ENCODE peak calls at places on chromosome 1, in six cellular contexts. J, D, N, M, T and V are unnamed samples.

GRCh38 chr1:223378754-223379153 is 14.5 kb upstream of the CCDC185 start:
- DNase-seq in J (no peak), D (no peak), N (no peak), M (no peak), T (no peak), V (no peak)

GRCh38 chr1:198934901-198935301 is 296.1 kb downstream of the PTPRC start:
- DNase-seq in J (no peak), D (no peak), N (no peak), M (peak), T (no peak), V (no peak)

GRCh38 chr1:230174041-230174440 is 107.0 kb downstream of the GALNT2 start:
- DNase-seq in J (no peak), D (no peak), N (no peak), M (no peak), T (no peak), V (no peak)

GRCh38 chr1:171716620-171717019 is 25.2 kb downstream of the VAMP4 start:
- DNase-seq in J (no peak), D (no peak), N (no peak), M (no peak), T (no peak), V (no peak)

GRCh38 chr1:74830736-74831135 is 97.8 kb downstream of the TYW3 start:
- DNase-seq in J (no peak), D (no peak), N (no peak), M (no peak), T (no peak), V (no peak)

GRCh38 chr1:230090194-230090711 is 23.2 kb downstream of the GALNT2 start:
- DNase-seq in J (no peak), D (no peak), N (no peak), M (no peak), T (no peak), V (no peak)

GRCh38 chr1:55712148-55712547 is 497.0 kb upstream of the USP24 start:
- DNase-seq in J (no peak), D (no peak), N (no peak), M (no peak), T (no peak), V (peak)

GRCh38 chr1:24720152-24720551 is 25.1 kb upstream of the CLIC4 start:
- DNase-seq in J (no peak), D (peak), N (no peak), M (no peak), T (peak), V (no peak)

GRCh38 chr1:2283991-2284895 is 56.1 kb downstream of the SKI start:
- DNase-seq in J (no peak), D (no peak), N (no peak), M (no peak), T (peak), V (no peak)

GRCh38 chr1:232844791-232845190 is 39.6 kb downstream of the MAP10 start:
- DNase-seq in J (no peak), D (no peak), N (no peak), M (no peak), T (no peak), V (no peak)

GRCh38 chr1:169106095-169106920 is at the start of gene ATP1B1:
- DNase-seq in J (peak), D (peak), N (no peak), M (peak), T (peak), V (peak)

GRCh38 chr1:62235576-62235975 is 40.9 kb downstream of the L1TD1 start:
- DNase-seq in J (no peak), D (no peak), N (no peak), M (no peak), T (no peak), V (no peak)

GRCh38 chr1:66253330-66253921 is 280.5 kb upstream of the SGIP1 start:
- DNase-seq in J (no peak), D (no peak), N (no peak), M (peak), T (no peak), V (no peak)

GRCh38 chr1:44609768-44610526 is 64.3 kb downstream of the TMEM53 start:
- DNase-seq in J (no peak), D (no peak), N (no peak), M (no peak), T (no peak), V (peak)

GRCh38 chr1:15506831-15507230 is 17.2 kb downstream of the CASP9 start:
- DNase-seq in J (no peak), D (no peak), N (no peak), M (no peak), T (no peak), V (no peak)

GRCh38 chr1:27106561-27107323 is 48.2 kb downstream of the SLC9A1 start:
- DNase-seq in J (no peak), D (no peak), N (no peak), M (peak), T (no peak), V (no peak)

GRCh38 chr1:175512637-175513412 is 230.6 kb downstream of the TNR start:
- DNase-seq in J (no peak), D (no peak), N (no peak), M (no peak), T (no peak), V (no peak)

GRCh38 chr1:112614460-112615065 is 4.4 kb downstream of the ST7L start:
- DNase-seq in J (no peak), D (no peak), N (no peak), M (peak), T (no peak), V (no peak)

GRCh38 chr1:18643154-18644012 is 12.7 kb downstream of the PAX7 start:
- DNase-seq in J (peak), D (no peak), N (no peak), M (no peak), T (no peak), V (no peak)

GRCh38 chr1:67659229-67659628 is 25.8 kb upstream of the GADD45A start:
- DNase-seq in J (no peak), D (no peak), N (no peak), M (no peak), T (no peak), V (no peak)

GRCh38 chr1:30518186-30518585 is 205.2 kb downstream of the MATN1 start:
- DNase-seq in J (no peak), D (no peak), N (no peak), M (no peak), T (no peak), V (no peak)

GRCh38 chr1:229758101-229759036 is 132.3 kb downstream of the URB2 start:
- DNase-seq in J (no peak), D (no peak), N (no peak), M (no peak), T (no peak), V (no peak)

GRCh38 chr1:42209516-42210370 is 45.2 kb upstream of the GUCA2A start:
- DNase-seq in J (no peak), D (no peak), N (no peak), M (no peak), T (peak), V (peak)

GRCh38 chr1:78884685-78885452 is 121.7 kb downstream of the ADGRL4 start:
- DNase-seq in J (no peak), D (no peak), N (no peak), M (no peak), T (no peak), V (peak)

GRCh38 chr1:32508751-32509140 is 30.5 kb upstream of the ZBTB8A start:
- DNase-seq in J (no peak), D (no peak), N (no peak), M (no peak), T (no peak), V (no peak)

GRCh38 chr1:185104083-185104482 is 52.7 kb downstream of the TRMT1L start:
- DNase-seq in J (no peak), D (no peak), N (no peak), M (no peak), T (no peak), V (no peak)

GRCh38 chr1:239125888-239126287 is 260.5 kb upstream of the CHRM3 start:
- DNase-seq in J (no peak), D (no peak), N (no peak), M (no peak), T (no peak), V (no peak)

GRCh38 chr1:236030572-236030971 is 34.3 kb downstream of the NID1 start:
- DNase-seq in J (no peak), D (no peak), N (no peak), M (no peak), T (no peak), V (no peak)

GRCh38 chr1:2233997-2234761 is 6.1 kb downstream of the SKI start:
- DNase-seq in J (no peak), D (peak), N (no peak), M (no peak), T (peak), V (no peak)

GRCh38 chr1:92653605-92654381 is 131.1 kb downstream of the EVI5 start:
- DNase-seq in J (no peak), D (no peak), N (no peak), M (no peak), T (no peak), V (no peak)

GRCh38 chr1:218081358-218081757 is 203.7 kb upstream of the RRP15 start:
- DNase-seq in J (no peak), D (no peak), N (no peak), M (no peak), T (no peak), V (no peak)

GRCh38 chr1:206897175-206897574 is at the start of gene IL24:
- DNase-seq in J (no peak), D (no peak), N (no peak), M (no peak), T (no peak), V (no peak)

GRCh38 chr1:206896261-206896660 is 982 bp upstream of the IL24 start:
- DNase-seq in J (no peak), D (no peak), N (no peak), M (no peak), T (no peak), V (no peak)

GRCh38 chr1:206895837-206896242 is 1.4 kb upstream of the IL24 start:
- DNase-seq in J (no peak), D (no peak), N (no peak), M (no peak), T (no peak), V (no peak)

GRCh38 chr1:206893380-206893779 is 3.9 kb upstream of the IL24 start:
- DNase-seq in J (no peak), D (no peak), N (no peak), M (no peak), T (no peak), V (no peak)

GRCh38 chr1:206895320-206895719 is 1.9 kb upstream of the IL24 start:
- DNase-seq in J (no peak), D (no peak), N (no peak), M (no peak), T (no peak), V (no peak)
- TF ChIP-seq CTCF in J (no peak), D (no peak), N (no peak), M (no peak), T (no peak), V (no peak)

GRCh38 chr1:199955235-199955634 is 72.3 kb upstream of the NR5A2 start:
- DNase-seq in J (no peak), D (no peak), N (no peak), M (no peak), T (no peak), V (no peak)

GRCh38 chr1:199956005-199956404 is 71.5 kb upstream of the NR5A2 start:
- DNase-seq in J (no peak), D (no peak), N (no peak), M (no peak), T (no peak), V (no peak)

GRCh38 chr1:199959775-199960110 is 67.8 kb upstream of the NR5A2 start:
- DNase-seq in J (no peak), D (no peak), N (no peak), M (no peak), T (no peak), V (no peak)

GRCh38 chr1:199959033-199959774 is 68.3 kb upstream of the NR5A2 start:
- DNase-seq in J (no peak), D (no peak), N (no peak), M (no peak), T (no peak), V (no peak)

DNA sequence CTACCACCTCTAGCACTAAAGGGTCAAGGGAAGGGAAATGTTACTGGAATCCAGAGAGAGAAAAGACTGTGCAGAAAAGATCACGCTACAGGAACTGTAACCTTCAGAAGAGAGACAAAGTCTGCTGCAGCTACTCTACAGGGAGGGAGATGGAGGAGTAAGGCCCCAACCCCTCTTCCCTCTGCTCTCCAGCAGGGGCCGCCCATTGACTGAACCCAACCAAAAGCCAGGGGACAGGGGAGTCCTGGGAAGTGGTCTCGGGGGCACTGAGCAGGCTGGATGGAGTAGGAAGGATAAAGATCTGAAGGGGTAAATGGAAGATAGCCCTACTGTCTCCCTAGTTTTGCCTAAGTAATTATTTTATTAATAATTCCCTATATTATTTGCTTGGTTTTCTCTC is 72.8 kb upstream of the NR5A2 start:
- DNase-seq in J (peak), D (no peak), N (no peak), M (peak), T (no peak), V (peak)
- TF ChIP-seq CTCF in J (no peak), D (no peak), N (peak), M (peak), T (no peak), V (peak)

DNA sequence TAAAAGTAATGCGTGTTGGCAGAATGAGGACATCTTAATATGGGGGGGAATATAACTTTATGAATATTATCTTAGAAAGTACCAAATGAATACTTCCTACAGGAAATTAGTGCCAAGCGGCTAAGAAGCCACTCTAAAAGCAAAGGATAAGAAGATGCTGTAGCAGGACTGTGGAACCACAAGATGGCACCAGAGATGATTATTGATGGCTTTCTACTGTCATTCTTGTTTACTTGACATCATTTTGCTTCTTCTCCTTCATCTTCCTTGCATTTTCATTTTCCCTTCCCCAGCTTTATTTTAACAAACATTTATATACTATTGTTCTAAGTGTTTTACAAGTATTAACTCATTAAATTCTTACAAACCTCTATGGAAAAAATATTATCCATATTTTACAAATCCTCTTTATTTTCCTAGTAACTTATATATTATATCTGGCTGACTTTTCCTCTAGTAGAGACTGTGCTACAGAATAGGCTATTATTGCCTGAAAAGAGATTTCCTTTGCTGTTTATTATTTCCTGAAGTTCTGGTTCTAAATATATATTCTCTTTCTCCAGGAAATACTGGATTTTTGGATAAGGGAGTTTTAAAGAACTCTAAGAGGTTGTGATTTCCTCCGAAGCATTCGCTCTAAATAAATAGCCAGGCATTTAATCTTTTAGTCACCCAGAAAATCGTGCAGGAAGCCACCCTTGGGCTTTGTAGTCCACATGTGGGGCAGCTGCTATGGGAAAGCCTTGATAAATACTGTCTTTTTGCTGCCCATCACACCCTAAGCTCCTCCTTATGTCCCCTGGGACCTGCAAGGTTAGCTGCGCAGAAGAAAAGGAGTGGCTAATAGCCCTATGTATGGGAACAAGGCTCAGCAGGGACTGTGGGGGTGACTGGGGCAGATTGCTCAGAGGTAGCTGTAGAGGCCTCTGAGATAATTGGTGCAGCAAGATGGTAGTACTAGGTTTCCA is 69.8 kb downstream of the TPR start:
- DNase-seq in J (peak), D (no peak), N (no peak), M (peak), T (no peak), V (no peak)
- TF ChIP-seq CTCF in J (peak), D (no peak), N (peak), M (peak), T (no peak), V (peak)

GRCh38 chr1:83548311-83548710 is 450.6 kb downstream of the TTLL7 start:
- DNase-seq in J (no peak), D (no peak), N (no peak), M (no peak), T (no peak), V (no peak)

GRCh38 chr1:83546863-83547262 is 452.1 kb downstream of the TTLL7 start:
- DNase-seq in J (no peak), D (no peak), N (no peak), M (no peak), T (no peak), V (no peak)

GRCh38 chr1:83547903-83548302 is 451.0 kb downstream of the TTLL7 start:
- DNase-seq in J (no peak), D (no peak), N (no peak), M (no peak), T (no peak), V (no peak)

GRCh38 chr1:83543222-83543973 is 455.5 kb downstream of the TTLL7 start:
- DNase-seq in J (no peak), D (no peak), N (no peak), M (no peak), T (no peak), V (no peak)

DNA sequence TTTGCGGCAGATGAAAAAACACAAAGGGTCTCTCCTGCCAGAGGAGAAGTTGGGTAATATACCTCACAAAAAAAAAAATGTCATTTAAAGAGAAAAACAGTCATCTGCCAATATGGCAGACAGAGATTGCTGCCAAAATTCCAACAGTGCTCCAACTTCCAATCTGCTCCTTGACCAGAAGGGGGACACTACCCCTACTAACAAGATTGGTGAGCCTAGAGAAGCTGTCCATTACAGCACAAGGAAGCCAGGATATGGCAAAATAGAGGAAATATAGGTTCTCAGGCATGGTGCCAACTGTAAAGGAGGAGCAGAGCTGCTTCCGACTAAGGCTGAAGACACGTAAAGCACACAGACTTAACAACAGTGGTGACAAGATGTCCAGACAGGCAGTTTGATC is 453.5 kb downstream of the TTLL7 start:
- DNase-seq in J (no peak), D (no peak), N (no peak), M (peak), T (no peak), V (no peak)
- TF ChIP-seq CTCF in J (peak), D (no peak), N (no peak), M (peak), T (no peak), V (peak)